ENCODE peak calls at places on chromosomes 12 and 14, in six cellular contexts. R is NCI-H510A treated with DMSO at 0.1 percent for 48 hours, Q is thoracic aorta, P is NCI-H1417, U is HT1080, A is activated T-helper 1 cell treated with Interleukin-2 at 50 U/mL for 16 hours. H is an unnamed sample.

GRCh38 chr12:124433147-124433874 is 134.1 kb downstream of the NCOR2 start:
- DNase-seq in Q (no peak), A (no peak), R (no peak), P (no peak), U (no peak), H (no peak)

GRCh38 chr12:131615316-131616053 is 95.4 kb upstream of the SFSWAP start:
- DNase-seq in A (no peak), U (no peak), Q (no peak), P (no peak), R (no peak), H (peak; percentile 65)

GRCh38 chr12:112443916-112444315 is 25.2 kb downstream of the PTPN11 start:
- DNase-seq in U (no peak), A (no peak), R (no peak), Q (no peak), P (no peak), H (no peak)

GRCh38 chr12:128910629-128911028 is 57.4 kb downstream of the GLT1D1 start:
- DNase-seq in Q (no peak), A (no peak), R (no peak), U (no peak), P (no peak), H (no peak)

GRCh38 chr12:119296535-119296934 is 38.0 kb upstream of the CCDC60 start:
- DNase-seq in U (no peak), Q (no peak), A (no peak), R (no peak), P (no peak), H (no peak)

GRCh38 chr12:86254399-86255107 is 1.6 kb downstream of the MGAT4C start:
- DNase-seq in U (no peak), Q (no peak), P (peak; percentile 58), R (peak; percentile 24), A (no peak), H (no peak)

GRCh38 chr14:104546591-104547309 is 32.8 kb upstream of the C14orf180 start:
- DNase-seq in Q (no peak), R (no peak), U (no peak), P (no peak), A (no peak), H (no peak)

GRCh38 chr14:101591121-101591520 is 29.8 kb downstream of the DIO3 start:
- DNase-seq in R (no peak), P (no peak), U (no peak), Q (no peak), A (no peak), H (no peak)

GRCh38 chr12:100229036-100229635 is 28.5 kb downstream of the ACTR6 start:
- DNase-seq in R (no peak), P (peak; percentile 31), A (no peak), Q (no peak), U (peak; percentile 15), H (peak; percentile 3)

GRCh38 chr14:77055981-77056380 is 27.5 kb upstream of the IRF2BPL start:
- DNase-seq in A (no peak), U (no peak), R (no peak), P (no peak), Q (no peak), H (no peak)

GRCh38 chr14:23071244-23071974 is 14.1 kb upstream of the CDH24 start:
- DNase-seq in A (peak; percentile 60), U (peak; percentile 89), R (no peak), P (no peak), Q (peak; percentile 56), H (peak; percentile 93)

GRCh38 chr12:115570271-115570777 is 707.2 kb downstream of the MED13L start:
- DNase-seq in R (no peak), U (peak; percentile 84), Q (no peak), P (peak; percentile 49), A (no peak), H (no peak)

GRCh38 chr12:132285991-132286681 is 43.3 kb downstream of the GALNT9 start:
- DNase-seq in U (no peak), P (peak; percentile 46), R (no peak), Q (peak; percentile 33), A (no peak), H (peak; percentile 38)

GRCh38 chr12:121719926-121720414 is 7.4 kb downstream of the TMEM120B start:
- DNase-seq in A (no peak), R (no peak), U (peak; percentile 77), Q (no peak), P (no peak), H (peak; percentile 86)

GRCh38 chr12:124354400-124354799 is 59.5 kb downstream of the RFLNA start:
- DNase-seq in U (no peak), A (no peak), Q (no peak), P (no peak), R (no peak), H (no peak)

GRCh38 chr12:4330203-4330602 is 9.2 kb downstream of the TIGAR start:
- DNase-seq in U (no peak), P (no peak), Q (no peak), R (no peak), A (no peak), H (no peak)

GRCh38 chr12:5739862-5740370 is 205.1 kb downstream of the ANO2 start:
- DNase-seq in U (no peak), A (no peak), P (no peak), Q (no peak), R (no peak), H (no peak)

GRCh38 chr12:106493531-106493930 is 89.3 kb upstream of the RFX4 start:
- DNase-seq in R (peak; percentile 57), U (no peak), A (no peak), P (peak; percentile 61), Q (no peak), H (no peak)

GRCh38 chr12:13278249-13278787 is 81.8 kb downstream of the EMP1 start:
- DNase-seq in R (peak; percentile 29), A (peak; percentile 36), U (peak; percentile 54), Q (no peak), P (peak; percentile 74), H (peak; percentile 48)

GRCh38 chr14:39071096-39071495 is 31.9 kb downstream of the SEC23A start:
- DNase-seq in Q (no peak), P (no peak), U (no peak), A (no peak), R (no peak), H (no peak)